ENCODE peak calls at places on chromosomes 16 and 17, in six cellular contexts. R is left ventricle myocardium inferior, P is fibroblast of pulmonary artery, U is right cardiac atrium, Z is HAP-1, B is heart left ventricle. T is an unnamed sample.

GRCh38 chr17:18250259-18250658 is 8.3 kb downstream of the FLII start:
- DNase-seq in P (no peak), Z (no peak), B (no peak), R (no peak), U (no peak), T (no peak)

GRCh38 chr17:62755139-62755851 is 52.8 kb downstream of the MARCHF10 start:
- DNase-seq in Z (no peak), B (no peak), R (no peak), P (peak; percentile 53), U (no peak), T (no peak)

GRCh38 chr17:32118835-32119234 is 23.5 kb upstream of the RHOT1 start:
- DNase-seq in B (no peak), U (no peak), P (no peak), Z (no peak), R (no peak), T (no peak)

GRCh38 chr17:12856451-12856850 is 67.2 kb downstream of the ARHGAP44 start:
- DNase-seq in P (peak; percentile 7), B (no peak), R (no peak), Z (no peak), U (no peak), T (no peak)

GRCh38 chr16:35185366-35186044 is 1726.1 kb downstream of the TP53TG3F start:
- DNase-seq in B (no peak), U (no peak), Z (no peak), R (no peak), P (no peak), T (no peak)

GRCh38 chr17:49204521-49204920 is 5.9 kb downstream of the GNGT2 start:
- DNase-seq in U (no peak), P (no peak), B (no peak), Z (no peak), R (no peak), T (no peak)

GRCh38 chr17:7479139-7479388 is 367 bp downstream of the ZBTB4 start:
- DNase-seq in B (no peak), U (no peak), Z (no peak), P (no peak), R (no peak), T (no peak)

GRCh38 chr17:66942453-66943264 is 21.8 kb upstream of the CACNG4 start:
- DNase-seq in U (no peak), P (no peak), R (no peak), B (no peak), Z (no peak), T (no peak)

GRCh38 chr16:76854234-76854633 is 336.8 kb upstream of the MON1B start:
- DNase-seq in R (no peak), Z (no peak), P (peak; percentile 38), U (no peak), B (no peak), T (no peak)

GRCh38 chr17:1789936-1790335 is 28.1 kb downstream of the SERPINF1 start:
- DNase-seq in R (no peak), U (no peak), P (no peak), B (no peak), Z (no peak), T (no peak)

GRCh38 chr16:78118469-78119025 is 19.1 kb downstream of the WWOX start:
- DNase-seq in U (no peak), P (no peak), R (no peak), Z (no peak), B (no peak), T (no peak)

GRCh38 chr17:37494971-37495370 is 5.3 kb downstream of the DUSP14 start:
- DNase-seq in U (no peak), Z (peak; percentile 37), B (no peak), R (no peak), P (no peak), T (no peak)

GRCh38 chr17:21365016-21365415 is 11.1 kb upstream of the KCNJ12 start:
- DNase-seq in R (no peak), P (no peak), U (no peak), Z (no peak), B (no peak), T (no peak)

GRCh38 chr17:9979463-9979995 is 74.5 kb upstream of the RCVRN start:
- DNase-seq in B (no peak), R (no peak), Z (no peak), P (peak; percentile 16), U (peak; percentile 33), T (no peak)

GRCh38 chr16:2686912-2687507 is 4.7 kb downstream of the KCTD5 start:
- DNase-seq in U (peak; percentile 75), Z (no peak), B (no peak), P (no peak), R (no peak), T (no peak)

GRCh38 chr17:60087882-60088669 is 9.4 kb upstream of the HEATR6 start:
- DNase-seq in U (no peak), Z (no peak), R (no peak), B (no peak), P (peak; percentile 76), T (no peak)

GRCh38 chr17:75753514-75754377 is 11.2 kb downstream of the GALK1 start:
- DNase-seq in B (peak; percentile 69), Z (peak; percentile 68), U (peak; percentile 92), P (peak; percentile 71), R (peak; percentile 78), T (no peak)

GRCh38 chr17:57889892-57890856 is 40.3 kb upstream of the MRPS23 start:
- DNase-seq in B (peak; percentile 86), P (peak; percentile 83), Z (no peak), U (peak; percentile 96), R (peak; percentile 85), T (no peak)

GRCh38 chr16:87541882-87542234 is 49.0 kb upstream of the ZCCHC14 start:
- DNase-seq in U (peak; percentile 57), R (no peak), Z (no peak), B (peak; percentile 22), P (peak; percentile 45), T (no peak)

GRCh38 chr16:21083729-21084268 is 66.8 kb downstream of the DNAH3 start:
- DNase-seq in Z (peak; percentile 42), P (peak; percentile 71), B (peak; percentile 62), R (peak; percentile 64), U (peak; percentile 85), T (no peak)

GRCh38 chr16:61313931-61314330 is 722.3 kb downstream of the CDH8 start:
- DNase-seq in Z (no peak), P (no peak), U (no peak), R (no peak), B (no peak), T (no peak)

GRCh38 chr17:61157246-61157887 is 242.3 kb upstream of the TBX2 start:
- DNase-seq in U (no peak), Z (peak; percentile 57), R (no peak), B (peak; percentile 10), P (peak; percentile 42), T (no peak)

DNA sequence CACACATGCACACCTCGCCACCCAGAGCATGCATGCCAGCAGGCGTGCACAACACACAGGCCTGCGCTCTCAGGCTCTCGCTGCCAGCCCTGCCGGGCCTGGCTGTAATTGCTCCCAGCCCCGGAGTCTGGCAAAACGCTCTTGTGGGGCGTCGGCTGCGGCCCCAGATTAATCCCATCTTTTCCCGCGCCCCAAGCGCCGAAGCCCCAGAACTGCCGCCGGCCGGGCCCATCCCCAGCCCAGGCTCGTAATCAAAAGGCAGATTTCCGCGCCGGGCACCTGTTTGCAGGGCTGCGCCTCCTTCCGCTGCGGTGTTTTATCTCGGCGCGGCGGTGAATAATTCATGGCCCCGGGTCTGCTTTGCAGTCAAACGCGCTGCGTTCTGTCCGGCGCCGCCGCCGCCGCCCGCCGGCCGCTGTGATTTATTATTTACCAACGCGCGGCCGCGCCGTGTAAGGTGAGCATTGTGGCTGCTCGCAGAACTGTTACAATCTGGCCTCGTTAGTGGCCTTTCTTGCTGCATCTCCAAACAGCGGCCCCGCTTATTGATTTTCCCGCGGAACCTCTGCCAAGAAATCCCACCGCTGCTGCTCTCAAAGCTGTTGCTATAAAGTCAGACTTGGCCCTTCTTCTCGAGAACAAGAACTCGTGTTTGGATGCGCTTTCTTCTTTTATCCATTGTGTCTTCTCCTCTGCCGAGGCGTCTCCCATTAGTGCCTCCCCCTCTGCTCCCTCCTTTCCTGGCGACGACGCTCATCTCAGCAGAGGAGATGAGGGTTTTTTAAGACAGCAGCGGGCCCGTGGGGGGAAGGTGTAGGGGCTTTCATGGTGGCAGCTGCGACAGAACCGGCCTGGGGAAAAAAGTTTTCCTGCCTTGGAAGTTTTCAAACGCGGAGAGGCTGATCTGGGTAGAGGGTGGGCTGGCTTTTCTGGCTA is 126.2 kb downstream of the IRX5 start:
- DNase-seq in U (no peak), R (no peak), P (no peak), Z (no peak), B (no peak), T (no peak)
- H3K4me3 ChIP-seq in U (peak overlapping the region; percentile 39), R (peak overlapping the region; percentile 61), P (no peak overlapping the region), Z (no peak overlapping the region), B (peak overlapping the region; percentile 47), T (peak overlapping the region; percentile 28)

DNA sequence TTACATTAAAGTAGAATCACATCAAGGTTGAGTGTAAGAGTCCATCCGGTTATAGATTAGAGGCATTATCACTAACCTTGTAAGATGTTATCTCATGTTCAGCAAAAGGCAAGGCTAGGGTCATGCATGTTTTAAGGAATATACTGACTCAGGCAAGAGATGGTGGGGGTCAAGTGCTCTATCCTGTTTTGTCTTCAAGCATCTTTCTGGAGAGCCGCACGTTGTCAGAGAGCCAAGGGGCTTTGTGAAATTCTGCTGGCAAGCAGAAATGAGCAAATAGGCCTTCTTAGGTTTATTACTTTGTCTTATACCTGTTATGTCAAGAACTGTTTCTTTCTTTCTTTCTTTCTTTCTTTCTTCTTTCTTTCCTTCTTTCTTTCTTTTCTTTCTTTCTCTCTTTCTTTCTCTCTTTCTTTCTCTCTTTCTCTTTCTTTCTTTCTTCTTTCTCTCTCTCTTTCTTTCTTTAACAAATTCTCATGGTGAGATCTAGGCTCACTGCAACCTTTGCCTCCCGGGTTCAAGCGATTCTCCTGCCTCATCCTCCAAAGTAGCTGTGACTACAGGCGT is 47.3 kb upstream of the IL34 start:
- DNase-seq in U (no peak), Z (no peak), B (no peak), P (peak; percentile 39), R (no peak), T (no peak)
- H3K4me3 ChIP-seq in U (no peak overlapping the region), Z (no peak overlapping the region), B (no peak overlapping the region), P (no peak overlapping the region), R (no peak overlapping the region), T (no peak overlapping the region)

DNA sequence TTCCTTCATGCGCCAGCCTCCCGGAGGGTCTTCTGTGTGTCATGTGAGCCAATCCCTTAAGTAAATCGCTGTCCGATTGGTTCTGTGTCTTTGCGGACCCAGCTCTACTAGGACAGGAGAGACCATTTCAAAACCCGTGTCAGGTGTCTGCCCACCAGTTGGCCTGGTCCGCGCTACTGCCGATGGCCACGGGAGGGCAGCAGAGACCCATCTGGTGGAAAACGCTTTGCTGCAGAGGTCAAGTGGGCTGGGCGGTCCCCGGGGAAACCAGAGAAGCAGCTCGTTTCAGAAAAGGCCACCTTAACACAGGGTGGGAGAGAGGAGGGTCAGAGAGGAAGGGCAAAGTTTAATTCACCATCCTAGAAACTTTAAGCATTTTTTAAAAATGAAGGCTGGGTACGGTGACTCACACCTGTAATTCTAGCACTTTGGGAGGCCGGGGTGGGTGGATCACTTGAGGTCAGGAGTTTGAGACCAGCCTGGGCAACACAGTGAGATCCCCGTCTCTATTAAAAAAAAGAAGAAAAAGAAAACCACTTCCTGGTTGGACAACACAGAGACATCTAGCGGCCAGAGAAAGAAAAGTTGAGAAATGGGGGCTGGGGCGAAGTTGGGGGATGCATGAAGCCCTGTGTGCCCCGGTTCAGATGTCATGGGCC is 2.8 kb upstream of the CIBAR2 start:
- DNase-seq in R (peak; percentile 87), P (peak; percentile 84), B (peak; percentile 86), Z (peak; percentile 82), U (peak; percentile 96), T (no peak)
- H3K4me3 ChIP-seq in R (peak overlapping the region; percentile 32), P (no peak overlapping the region), B (no peak overlapping the region), Z (no peak overlapping the region), U (no peak overlapping the region), T (no peak overlapping the region)

GRCh38 chr16:16143038-16143763 is 80.1 kb downstream of the ABCC6 start:
- DNase-seq in B (no peak), Z (no peak), P (no peak), U (no peak), R (no peak), T (no peak)
- H3K4me3 ChIP-seq in B (no peak overlapping the region), Z (no peak overlapping the region), P (no peak overlapping the region), U (no peak overlapping the region), R (no peak overlapping the region), T (no peak overlapping the region)

GRCh38 chr17:79272666-79273219 is 198.1 kb downstream of the ENGASE start:
- DNase-seq in R (no peak), U (no peak), B (no peak), Z (no peak), P (peak; percentile 7), T (no peak)
- H3K4me3 ChIP-seq in R (no peak overlapping the region), U (no peak overlapping the region), B (no peak overlapping the region), Z (no peak overlapping the region), P (no peak overlapping the region), T (no peak overlapping the region)

T was measured in skeletal muscle cell.